ENCODE peak calls at places on chromosome 15, in nine cellular contexts. U, A, R, V, P, E, C, Q and K are unnamed samples. For H3K4me1, the result is how much of the 10 kb centered on the place peaks cover.

GRCh38 chr15:39584662-39585393 is 3.9 kb downstream of the THBS1 start:
- DNase-seq in U (no peak), A (peak), R (no peak), V (no peak), P (no peak), E (no peak), C (no peak), Q (no peak), K (no peak)

GRCh38 chr15:33810806-33811205 is 157.5 kb upstream of the CHRM5 start:
- DNase-seq in U (no peak), A (no peak), R (no peak), V (no peak), P (no peak), E (no peak), C (no peak), Q (no peak), K (no peak)

GRCh38 chr15:78200276-78200930 is 34.0 kb downstream of the ACSBG1 start:
- DNase-seq in U (no peak), A (no peak), R (no peak), V (no peak), P (peak), E (no peak), C (no peak), Q (no peak), K (peak)

GRCh38 chr15:85865070-85865684 is 70.5 kb upstream of the KLHL25 start:
- DNase-seq in U (no peak), A (peak), R (peak), V (peak), P (no peak), E (no peak), C (no peak), Q (peak), K (peak)

GRCh38 chr15:44729394-44729913 is 6.9 kb upstream of the TRIM69 start:
- DNase-seq in U (peak), A (peak), R (no peak), V (peak), P (no peak), E (peak), C (peak), Q (no peak), K (peak)

GRCh38 chr15:45333550-45333949 is 44.8 kb downstream of the GATM start:
- DNase-seq in U (peak), A (no peak), R (peak), V (peak), P (no peak), E (no peak), C (peak), Q (no peak), K (peak)

GRCh38 chr15:38373016-38373415 is 80.9 kb upstream of the FAM98B start:
- DNase-seq in U (no peak), A (peak), R (no peak), V (no peak), P (no peak), E (no peak), C (no peak), Q (no peak), K (no peak)

GRCh38 chr15:40307421-40308165 is at the start of gene PLCB2:
- DNase-seq in U (peak), A (no peak), R (no peak), V (peak), P (no peak), E (peak), C (no peak), Q (no peak), K (peak)

GRCh38 chr15:49964071-49964470 is 155.0 kb downstream of the ATP8B4 start:
- DNase-seq in U (no peak), A (peak), R (no peak), V (no peak), P (no peak), E (no peak), C (no peak), Q (no peak), K (no peak)

GRCh38 chr15:88681610-88682221 is 42.9 kb downstream of the ISG20 start:
- DNase-seq in U (no peak), A (no peak), R (no peak), V (no peak), P (no peak), E (no peak), C (peak), Q (no peak), K (no peak)

GRCh38 chr15:50137330-50137761 is 18.3 kb upstream of the ATP8B4 start:
- DNase-seq in U (no peak), A (no peak), R (peak), V (no peak), P (no peak), E (no peak), C (no peak), Q (no peak), K (no peak)

GRCh38 chr15:92882697-92883642 is 17.2 kb upstream of the CHD2 start:
- DNase-seq in U (peak), A (no peak), R (no peak), V (no peak), P (no peak), E (peak), C (peak), Q (no peak), K (no peak)

GRCh38 chr15:69302929-69303328 is 4.2 kb downstream of the PAQR5 start:
- DNase-seq in U (no peak), A (no peak), R (no peak), V (no peak), P (no peak), E (no peak), C (no peak), Q (no peak), K (no peak)

GRCh38 chr15:93399121-93399520 is 310.1 kb upstream of the RGMA start:
- DNase-seq in U (no peak), A (no peak), R (no peak), V (no peak), P (no peak), E (no peak), C (no peak), Q (no peak), K (no peak)

GRCh38 chr15:92377083-92377789 is 16.4 kb upstream of the ST8SIA2 start:
- DNase-seq in U (peak), A (no peak), R (peak), V (no peak), P (no peak), E (no peak), C (no peak), Q (no peak), K (no peak)

GRCh38 chr15:34011476-34011875 is 27.5 kb downstream of the AVEN start:
- DNase-seq in U (no peak), A (no peak), R (no peak), V (no peak), P (no peak), E (no peak), C (no peak), Q (no peak), K (no peak)

GRCh38 chr15:48360841-48361240 is 29.6 kb downstream of the DUT start:
- DNase-seq in U (no peak), A (no peak), R (peak), V (no peak), P (no peak), E (no peak), C (no peak), Q (no peak), K (no peak)

GRCh38 chr15:75590239-75590638 is 11.1 kb upstream of the PTPN9 start:
- DNase-seq in U (no peak), A (no peak), R (no peak), V (no peak), P (no peak), E (no peak), C (no peak), Q (no peak), K (no peak)

GRCh38 chr15:75596703-75597345 is 17.7 kb upstream of the PTPN9 start:
- DNase-seq in U (no peak), A (no peak), R (no peak), V (no peak), P (peak), E (no peak), C (no peak), Q (no peak), K (no peak)

GRCh38 chr15:75597667-75598341 is 18.7 kb upstream of the PTPN9 start:
- DNase-seq in U (no peak), A (peak), R (peak), V (peak), P (peak), E (no peak), C (no peak), Q (no peak), K (no peak)

GRCh38 chr15:75591655-75592364 is 12.7 kb upstream of the PTPN9 start:
- DNase-seq in U (no peak), A (no peak), R (no peak), V (no peak), P (peak), E (no peak), C (no peak), Q (no peak), K (no peak)

DNA sequence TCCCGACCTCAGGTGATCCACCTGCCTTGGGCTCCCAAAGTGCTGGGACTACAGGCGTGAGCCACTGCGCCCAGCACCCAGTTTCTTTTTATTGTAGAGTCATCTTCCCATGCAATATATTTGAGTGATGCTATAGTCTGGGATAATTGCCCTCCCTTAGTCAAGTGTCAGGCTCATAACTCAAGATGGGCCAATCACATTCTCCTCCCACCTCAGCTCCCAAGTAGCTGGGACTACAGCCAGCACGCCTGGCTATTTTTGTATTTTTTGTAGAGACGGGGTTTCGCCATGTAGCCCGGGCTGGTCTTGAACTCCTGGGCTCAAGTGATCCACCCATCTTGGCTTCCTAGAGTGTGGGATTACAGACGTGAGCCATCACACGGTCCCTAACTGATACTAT is 15.2 kb upstream of the PTPN9 start:
- DNase-seq in U (no peak), A (no peak), R (no peak), V (no peak), P (peak), E (no peak), C (no peak), Q (no peak), K (no peak)
- H3K4me3 ChIP-seq in U (no peak), A (no peak), R (no peak), V (no peak), P (no peak), E (no peak), C (no peak), Q (no peak), K (no peak)

GRCh38 chr15:73601449-73602425 is 31.5 kb downstream of the NPTN start:
- DNase-seq in U (peak), A (peak), R (peak), V (peak), P (no peak), E (no peak), C (peak), Q (no peak), K (peak)
- H3K4me1 ChIP-seq in U (half or more), A (half or more), R (under half), V (under half), P (half or more), E (half or more), C (under half), Q (under half), K (under half)

GRCh38 chr15:42276762-42277161 is 3.5 kb upstream of the TMEM87A start:
- DNase-seq in U (no peak), A (no peak), R (no peak), V (no peak), P (no peak), E (no peak), C (no peak), Q (no peak), K (no peak)
- H3K4me3 ChIP-seq in U (no peak), A (no peak), R (no peak), V (no peak), P (no peak), E (no peak), C (no peak), Q (no peak), K (no peak)

DNA sequence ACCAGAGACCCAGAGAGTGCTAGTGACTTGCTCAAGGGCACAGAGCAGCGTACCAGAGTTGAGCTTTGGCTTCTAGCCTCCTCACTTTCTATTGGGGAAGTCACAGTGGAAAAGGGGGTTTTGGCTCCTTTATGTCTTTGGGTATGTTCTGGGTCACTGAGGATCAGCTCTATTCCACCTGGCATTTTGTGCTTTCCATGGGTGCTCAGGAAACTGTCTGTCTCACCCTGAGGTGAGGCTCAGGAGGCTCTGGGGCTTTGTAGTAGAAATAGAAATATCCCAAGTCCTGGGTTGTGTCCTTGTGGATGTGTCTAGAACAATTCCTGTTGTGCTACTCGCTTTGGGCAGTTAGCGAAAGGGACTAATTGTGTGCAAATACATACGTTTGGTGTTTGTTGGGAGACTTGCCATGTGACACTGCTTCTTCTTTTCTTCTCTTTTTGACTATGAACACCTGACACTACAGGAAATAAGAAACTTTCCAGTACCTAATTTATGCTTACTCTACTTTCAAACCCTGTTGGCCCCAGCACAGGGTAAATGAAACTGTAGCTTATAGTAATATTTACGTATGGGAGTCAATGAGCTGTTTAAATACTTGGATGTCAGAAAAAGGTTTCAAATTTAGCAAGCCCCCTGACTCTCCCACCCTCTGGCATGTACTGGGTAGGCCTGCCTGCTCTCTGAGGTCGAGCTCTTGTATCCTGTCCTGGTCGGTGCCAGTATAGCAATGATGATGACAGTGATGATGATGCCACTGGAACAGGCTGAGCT is 35.6 kb downstream of the SMAD3 start:
- DNase-seq in U (no peak), A (no peak), R (no peak), V (no peak), P (no peak), E (no peak), C (no peak), Q (no peak), K (no peak)
- H3K4me1 ChIP-seq in U (half or more), A (half or more), R (half or more), V (under half), P (under half), E (half or more), C (under half), Q (under half), K (under half)

GRCh38 chr15:70524470-70524869 is 238.9 kb downstream of the UACA start:
- DNase-seq in U (no peak), A (no peak), R (no peak), V (no peak), P (peak), E (no peak), C (no peak), Q (no peak), K (no peak)

GRCh38 chr15:70526974-70527325 is 236.4 kb downstream of the UACA start:
- DNase-seq in U (no peak), A (no peak), R (no peak), V (no peak), P (peak), E (no peak), C (no peak), Q (no peak), K (peak)

GRCh38 chr15:70528270-70528706 is 235.1 kb downstream of the UACA start:
- DNase-seq in U (no peak), A (no peak), R (no peak), V (peak), P (peak), E (no peak), C (no peak), Q (no peak), K (no peak)

GRCh38 chr15:70525551-70525950 is 237.8 kb downstream of the UACA start:
- DNase-seq in U (no peak), A (no peak), R (no peak), V (no peak), P (no peak), E (no peak), C (no peak), Q (no peak), K (no peak)

DNA sequence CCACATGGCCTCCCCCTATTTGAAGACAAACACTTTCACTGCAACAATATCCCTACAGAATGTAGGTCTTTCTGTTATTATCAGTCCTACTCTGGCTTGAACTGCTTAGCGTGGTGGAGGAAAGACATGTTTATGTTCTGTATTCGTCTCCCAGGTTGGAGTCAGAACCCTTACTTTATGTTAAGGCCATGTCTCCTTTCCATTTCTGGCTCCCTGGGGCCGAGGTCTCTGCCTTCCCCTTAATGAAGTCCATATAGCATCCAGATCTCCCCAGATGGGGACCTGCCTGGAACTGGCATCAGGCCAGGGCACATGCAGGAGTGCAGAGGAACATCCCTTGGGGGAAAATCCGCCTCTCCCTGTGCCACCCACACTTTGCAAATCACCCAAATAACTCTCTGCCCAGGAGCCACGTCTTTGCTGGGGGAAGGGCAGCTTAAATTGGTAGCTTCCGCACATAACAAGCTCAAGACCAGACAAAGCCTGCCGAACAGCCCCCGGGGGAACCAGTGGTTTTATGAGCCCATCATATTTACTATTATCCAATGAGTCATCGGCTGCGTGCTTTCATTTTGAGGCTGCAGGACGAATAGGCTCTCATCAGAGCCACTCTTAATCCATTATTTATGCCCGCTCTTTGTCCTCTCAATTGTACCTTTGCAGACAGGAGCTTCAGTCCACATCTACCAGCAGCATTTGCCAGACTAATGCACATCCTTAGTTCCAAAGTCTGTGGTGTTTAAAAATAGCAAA is 237.0 kb downstream of the UACA start:
- DNase-seq in U (no peak), A (peak), R (peak), V (peak), P (peak), E (no peak), C (no peak), Q (no peak), K (peak)
- H3K4me3 ChIP-seq in U (no peak), A (peak), R (peak), V (no peak), P (no peak), E (no peak), C (peak), Q (no peak), K (no peak)

DNA sequence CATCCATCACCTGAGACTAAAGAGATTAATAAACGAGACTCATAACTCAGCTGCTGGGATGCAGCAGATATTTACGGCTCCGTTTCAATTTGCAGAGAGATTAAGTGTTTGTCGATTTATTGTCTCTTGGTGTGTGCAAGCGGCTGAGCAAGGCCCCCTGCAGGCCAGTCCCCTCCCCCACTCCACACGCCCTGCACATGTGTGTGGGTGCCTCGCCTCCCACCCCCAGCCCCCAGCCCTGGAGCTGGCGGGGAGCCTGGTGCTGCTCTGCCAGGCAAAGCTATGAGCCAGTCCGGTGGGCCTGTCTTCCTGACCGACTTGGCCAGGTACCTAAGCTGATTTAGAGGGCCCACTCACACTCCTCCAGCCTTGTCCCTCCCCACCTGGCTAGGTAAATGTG is 63.0 kb downstream of the CYP11A1 start:
- DNase-seq in U (no peak), A (no peak), R (no peak), V (no peak), P (no peak), E (no peak), C (no peak), Q (no peak), K (no peak)
- H3K4me1 ChIP-seq in U (under half), A (under half), R (under half), V (under half), P (under half), E (under half), C (under half), Q (half or more), K (under half)

GRCh38 chr15:97817266-97817890 is 143.1 kb upstream of the ARRDC4 start:
- DNase-seq in U (no peak), A (no peak), R (no peak), V (no peak), P (no peak), E (no peak), C (no peak), Q (no peak), K (no peak)
- H3K4me3 ChIP-seq in U (no peak), A (no peak), R (no peak), V (no peak), P (no peak), E (no peak), C (no peak), Q (no peak), K (no peak)

DNA sequence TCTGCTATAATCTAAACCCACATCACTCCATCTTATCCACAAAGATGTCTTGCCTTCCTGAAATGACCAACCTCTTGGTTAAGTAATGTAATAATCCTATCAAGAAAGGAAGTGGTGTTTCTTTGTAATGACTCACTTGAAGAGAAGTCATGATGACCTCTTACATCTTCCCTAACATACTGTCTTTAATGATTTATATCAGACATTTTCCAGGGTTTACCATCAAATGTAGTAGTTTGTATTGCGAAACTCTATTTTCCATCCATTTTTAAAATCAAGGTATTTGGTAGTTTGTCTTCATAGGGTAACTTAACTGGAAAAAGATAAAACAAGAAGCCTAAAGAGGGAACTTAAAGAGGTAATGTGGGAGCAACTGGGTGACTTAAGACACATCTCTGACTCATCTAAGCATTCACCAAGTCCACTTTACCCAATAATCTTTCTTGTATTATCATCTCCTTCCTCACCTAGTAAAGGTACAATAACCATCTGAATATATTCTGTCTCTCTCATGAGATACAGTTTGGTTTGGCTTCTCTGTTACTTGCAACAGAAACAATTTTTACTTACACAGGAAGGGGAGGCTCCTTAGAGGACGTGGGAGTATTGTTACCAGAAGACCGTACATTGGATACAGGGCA is 5.7 kb upstream of the MAPK6 start:
- DNase-seq in U (no peak), A (no peak), R (peak), V (no peak), P (no peak), E (no peak), C (no peak), Q (no peak), K (no peak)
- H3K4me1 ChIP-seq in U (under half), A (under half), R (under half), V (under half), P (under half), E (under half), C (under half), Q (under half), K (under half)

GRCh38 chr15:31235298-31236183 is 91.1 kb upstream of the KLF13 start:
- DNase-seq in U (peak), A (peak), R (peak), V (peak), P (no peak), E (no peak), C (peak), Q (no peak), K (peak)
- H3K4me3 ChIP-seq in U (peak), A (peak), R (no peak), V (no peak), P (no peak), E (no peak), C (no peak), Q (no peak), K (no peak)

GRCh38 chr15:64146520-64146884 is 5.0 kb upstream of the SNX22 start:
- DNase-seq in U (no peak), A (peak), R (no peak), V (no peak), P (no peak), E (no peak), C (no peak), Q (no peak), K (no peak)
- H3K4me1 ChIP-seq in U (under half), A (under half), R (under half), V (under half), P (under half), E (under half), C (under half), Q (under half), K (under half)